ENCODE peak calls at places on chromosomes 16 and 17, in eight cellular contexts. J is hepatocyte, L is PC-3, Q is PC-9, T is HCT116, H is GM23338, N is OCI-LY7, R is SK-N-SH. D is an unnamed sample.

GRCh38 chr16:31077592-31078199 is 3.5 kb downstream of the ZNF646 start:
- DNase-seq in L (no peak), N (no peak), R (no peak), J (no peak), T (no peak), Q (no peak), H (peak; percentile 35), D (no peak)

GRCh38 chr16:86664518-86665318 is 86.4 kb downstream of the FOXL1 start:
- DNase-seq in L (peak; percentile 91), J (peak; percentile 80), N (peak; percentile 23), T (peak; percentile 96), Q (peak; percentile 42), R (no peak), H (no peak), D (no peak)

GRCh38 chr17:34241062-34241461 is 14.0 kb upstream of the CCL2 start:
- DNase-seq in H (no peak), N (no peak), Q (no peak), R (peak; percentile 34), T (no peak), L (no peak), J (no peak), D (no peak)

GRCh38 chr17:17811381-17812210 is 25.2 kb downstream of the SREBF1 start:
- DNase-seq in Q (no peak), L (peak; percentile 43), J (peak; percentile 63), H (no peak), T (no peak), R (no peak), N (no peak), D (no peak)

GRCh38 chr16:68892214-68892613 is 48.9 kb downstream of the TANGO6 start:
- DNase-seq in R (no peak), Q (no peak), J (no peak), H (no peak), T (no peak), N (no peak), L (no peak), D (no peak)

GRCh38 chr16:77882359-77882758 is 94.0 kb downstream of the VAT1L start:
- DNase-seq in H (no peak), N (no peak), L (no peak), R (peak; percentile 27), Q (no peak), J (no peak), T (no peak), D (no peak)

GRCh38 chr17:59007995-59008394 is 98.7 kb downstream of the TRIM37 start:
- DNase-seq in T (no peak), J (no peak), Q (no peak), H (no peak), R (no peak), L (no peak), N (no peak), D (no peak)

GRCh38 chr16:23196577-23196976 is 14.0 kb downstream of the SCNN1G start:
- DNase-seq in R (no peak), H (no peak), J (no peak), N (no peak), T (no peak), Q (no peak), L (no peak), D (no peak)

GRCh38 chr17:76080207-76080933 is 1.4 kb downstream of the ZACN start:
- DNase-seq in T (no peak), Q (no peak), L (no peak), J (no peak), R (peak; percentile 72), N (no peak), H (peak; percentile 61), D (no peak)

GRCh38 chr16:85227262-85227923 is 115.1 kb upstream of the CIBAR2 start:
- DNase-seq in N (peak; percentile 76), Q (no peak), J (no peak), T (no peak), H (no peak), L (no peak), R (no peak), D (no peak)

GRCh38 chr16:2585651-2586081 is 47.8 kb downstream of the PDPK1 start:
- DNase-seq in L (no peak), R (no peak), Q (no peak), H (no peak), J (no peak), T (no peak), N (no peak), D (no peak)

GRCh38 chr17:41629826-41630670 is 5.7 kb upstream of the KRT17 start:
- DNase-seq in N (no peak), H (no peak), L (no peak), J (no peak), T (no peak), R (no peak), Q (no peak), D (no peak)

GRCh38 chr17:59427996-59428395 is 96.5 kb downstream of the YPEL2 start:
- DNase-seq in Q (no peak), R (no peak), J (no peak), H (no peak), N (no peak), L (no peak), T (no peak), D (no peak)

GRCh38 chr16:64132190-64132589 is 989.7 kb downstream of the CDH11 start:
- DNase-seq in R (no peak), J (no peak), Q (no peak), N (peak; percentile 25), T (no peak), L (no peak), H (no peak), D (no peak)

GRCh38 chr16:64133396-64133795 is 988.5 kb downstream of the CDH11 start:
- DNase-seq in L (no peak), N (no peak), Q (no peak), T (no peak), R (no peak), J (peak; percentile 8), H (no peak), D (no peak)

GRCh38 chr16:64130140-64130539 is 991.7 kb downstream of the CDH11 start:
- DNase-seq in R (no peak), J (no peak), N (no peak), H (no peak), Q (no peak), L (no peak), T (no peak), D (no peak)

GRCh38 chr16:64131423-64131822 is 990.4 kb downstream of the CDH11 start:
- DNase-seq in J (no peak), T (no peak), H (no peak), Q (no peak), R (no peak), N (no peak), L (no peak), D (no peak)

DNA sequence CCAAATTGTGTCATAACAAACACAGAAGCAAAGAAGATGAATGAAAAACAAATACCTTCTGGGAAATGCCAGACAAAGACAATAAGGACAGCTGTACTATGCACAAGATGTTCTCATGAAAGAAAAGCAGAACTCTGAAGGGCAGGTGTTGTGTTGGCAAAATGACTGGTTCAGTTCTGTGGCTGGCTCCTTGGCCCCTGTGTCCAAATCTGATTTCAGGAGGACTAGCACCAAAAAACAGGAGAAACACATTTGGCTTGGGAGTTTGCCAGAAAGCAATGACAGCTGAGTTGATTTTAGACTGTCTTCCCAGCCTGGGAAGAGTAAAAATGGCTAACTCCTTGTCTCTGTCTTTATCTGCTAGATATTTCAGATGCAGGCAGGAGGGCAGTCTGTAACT is 989.2 kb downstream of the CDH11 start:
- DNase-seq in H (no peak), Q (no peak), J (no peak), R (no peak), L (no peak), N (peak; percentile 56), T (no peak), D (no peak)
- H3K4me2 ChIP-seq in H (no peak overlapping the region), Q (no peak overlapping the region), J (peak overlapping the region; percentile 50), R (no peak overlapping the region), L (no peak overlapping the region), N (peak overlapping the region; percentile 23), T (no peak overlapping the region), D (no peak overlapping the region)

DNA sequence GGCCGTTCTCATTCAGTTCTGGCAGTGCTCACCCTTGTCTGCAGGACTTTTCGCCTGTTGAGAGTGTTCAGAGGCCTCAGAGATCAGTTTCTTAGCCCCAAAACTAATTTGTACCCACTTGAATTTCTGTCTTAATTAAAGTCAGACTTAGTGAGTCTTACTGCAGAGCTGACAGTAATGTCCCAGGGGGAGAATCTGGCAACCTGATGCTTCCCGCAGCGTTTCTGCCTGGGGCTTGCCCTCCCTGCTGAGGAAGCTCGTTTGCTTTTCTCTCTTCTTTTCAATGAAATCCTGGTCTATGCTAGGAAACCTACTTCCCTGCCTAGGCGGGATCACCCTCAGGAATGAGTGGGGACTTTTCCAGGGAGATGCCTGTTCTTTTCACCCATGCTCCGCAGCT is 25.3 kb downstream of the DBNDD1 start:
- DNase-seq in L (no peak), Q (no peak), J (no peak), N (no peak), H (no peak), T (no peak), R (no peak), D (no peak)
- H3K9me2 ChIP-seq in L (no peaks in the 10 kb centered on the region), Q (no peaks in the 10 kb centered on the region), J (no peaks in the 10 kb centered on the region), N (no peaks in the 10 kb centered on the region), H (peaks cover 9% of the 10 kb centered on the region), T (no peaks in the 10 kb centered on the region), R (no peaks in the 10 kb centered on the region), D (no peaks in the 10 kb centered on the region)

GRCh38 chr17:73089322-73089721 is 3.2 kb downstream of the SLC39A11 start:
- DNase-seq in N (no peak), H (no peak), R (no peak), J (no peak), T (no peak), L (no peak), Q (no peak), D (no peak)

GRCh38 chr17:73091410-73091769 is 1.1 kb downstream of the SLC39A11 start:
- DNase-seq in R (no peak), T (no peak), H (no peak), L (no peak), J (no peak), N (no peak), Q (no peak), D (no peak)

GRCh38 chr17:73089918-73090317 is 2.6 kb downstream of the SLC39A11 start:
- DNase-seq in N (no peak), H (no peak), L (no peak), J (no peak), Q (no peak), R (no peak), T (no peak), D (no peak)

GRCh38 chr17:73091770-73092517 is 544 bp downstream of the SLC39A11 start:
- DNase-seq in Q (peak; percentile 40), T (no peak), L (peak; percentile 37), R (no peak), J (peak; percentile 62), H (peak; percentile 72), N (peak; percentile 19), D (no peak)

GRCh38 chr17:73090396-73091202 is 1.9 kb downstream of the SLC39A11 start:
- DNase-seq in R (no peak), N (no peak), T (no peak), J (no peak), L (no peak), Q (no peak), H (no peak), D (no peak)
- TF ChIP-seq CTCF in R (no peak), N (no peak), T (no peak), J (no peak), L (no peak), Q (no peak), H (no peak), D (no peak)

DNA sequence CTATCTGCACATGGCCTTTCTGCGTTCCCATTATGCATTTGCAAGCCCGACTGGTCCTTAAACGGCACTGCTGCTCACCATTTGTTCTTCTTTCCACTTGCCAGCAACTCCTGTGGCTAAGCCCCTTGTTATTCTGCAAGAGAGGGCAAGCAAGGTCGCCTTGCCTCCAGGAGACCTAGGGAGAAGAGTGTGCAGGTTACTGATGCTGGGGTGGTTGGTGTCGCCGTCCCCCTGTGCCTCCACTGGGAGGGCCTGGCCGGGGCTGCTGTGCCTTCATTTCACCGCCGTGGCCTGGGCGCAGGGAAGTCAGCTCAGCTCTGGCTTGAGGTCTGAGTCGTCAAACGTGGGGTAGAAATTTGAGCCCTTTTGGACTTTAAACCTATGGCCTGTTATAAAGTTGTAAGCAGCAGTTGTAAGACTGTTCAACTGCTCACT is 12.7 kb downstream of the SLC6A4 start:
- DNase-seq in T (no peak), H (no peak), J (peak; percentile 43), R (no peak), N (no peak), Q (no peak), L (no peak), D (no peak)
- H3K4me2 ChIP-seq in T (peak overlapping the region; percentile 15), H (no peak overlapping the region), J (peak overlapping the region; percentile 15), R (no peak overlapping the region), N (no peak overlapping the region), Q (no peak overlapping the region), L (no peak overlapping the region), D (no peak overlapping the region)

D was measured in MM.1S.